ENCODE peak calls at places on chromosome 1, in six cellular contexts. F, Z, G, Y, U and E are unnamed samples.

GRCh38 chr1:109793089-109793485 is 29.4 kb upstream of the EPS8L3 start:
- DNase-seq in Z (no peak), Y (no peak), U (no peak), G (no peak), F (no peak), E (no peak)

GRCh38 chr1:10803971-10804820 is 7.8 kb upstream of the CASZ1 start:
- DNase-seq in G (no peak), F (peak; percentile 84), Y (no peak), Z (no peak), U (no peak), E (no peak)

GRCh38 chr1:21320410-21321107 is 30.3 kb upstream of the ECE1 start:
- DNase-seq in U (no peak), Y (no peak), Z (no peak), F (no peak), G (no peak), E (no peak)

GRCh38 chr1:183871142-183871541 is 66.2 kb downstream of the RGL1 start:
- DNase-seq in Z (no peak), F (no peak), G (no peak), Y (no peak), U (no peak), E (no peak)

GRCh38 chr1:182626527-182626926 is 22.3 kb upstream of the RGS16 start:
- DNase-seq in Y (no peak), U (no peak), G (no peak), F (no peak), Z (no peak), E (no peak)

GRCh38 chr1:93659805-93660479 is 21.7 kb downstream of the BCAR3 start:
- DNase-seq in F (no peak), U (no peak), Y (no peak), G (no peak), Z (no peak), E (no peak)

GRCh38 chr1:27057801-27058647 is 45.4 kb upstream of the TENT5B start:
- DNase-seq in F (no peak), Z (no peak), U (no peak), Y (no peak), G (no peak), E (no peak)

GRCh38 chr1:172478485-172478884 is 34.6 kb upstream of the PIGC start:
- DNase-seq in U (no peak), Z (no peak), F (no peak), G (no peak), Y (no peak), E (no peak)

GRCh38 chr1:153032677-153033308 is 1.8 kb downstream of the SPRR1B start:
- DNase-seq in Z (no peak), G (peak; percentile 34), Y (no peak), F (no peak), U (no peak), E (no peak)

GRCh38 chr1:113094506-113094905 is 21.5 kb downstream of the LRIG2 start:
- DNase-seq in U (no peak), G (no peak), Z (no peak), Y (no peak), F (no peak), E (no peak)

GRCh38 chr1:173356211-173356762 is 120.8 kb upstream of the PRDX6 start:
- DNase-seq in Z (no peak), G (no peak), Y (no peak), F (no peak), U (no peak), E (no peak)

GRCh38 chr1:6523566-6523965 is 30.7 kb downstream of the NOL9 start:
- DNase-seq in F (no peak), U (no peak), Z (no peak), G (peak; percentile 68), Y (no peak), E (peak; percentile 30)

GRCh38 chr1:94327001-94327685 is 89.8 kb upstream of the ARHGAP29 start:
- DNase-seq in F (no peak), Z (no peak), U (no peak), Y (no peak), G (peak; percentile 45), E (no peak)

GRCh38 chr1:94325379-94326302 is 88.3 kb upstream of the ARHGAP29 start:
- DNase-seq in U (no peak), Y (peak; percentile 73), F (no peak), G (no peak), Z (no peak), E (no peak)

GRCh38 chr1:181802466-181802865 is 259.0 kb downstream of the ZNF648 start:
- DNase-seq in Y (no peak), U (peak; percentile 68), G (no peak), Z (no peak), F (no peak), E (no peak)